ENCODE peak calls at places on chromosomes 3 and 15, in six cellular contexts. C is glutamatergic neuron, G is endothelial cell, D is kidney glomerular epithelial cell, A is psoas muscle, L is NCI-H1417. Q is an unnamed sample.
A peak's percentile ranks its signal among the peaks of the same experiment; 100 is the strongest.

GRCh38 chr3:13916375-13916774 is 36.5 kb upstream of the WNT7A start:
- DNase-seq in D (no peak), A (no peak), L (no peak), C (no peak), G (no peak), Q (no peak)

GRCh38 chr3:8887435-8888295 is 75.6 kb downstream of the RAD18 start:
- DNase-seq in C (no peak), L (no peak), G (no peak), A (no peak), D (no peak), Q (no peak)

GRCh38 chr3:160125188-160125587 is 100.0 kb upstream of the C3orf80 start:
- DNase-seq in D (no peak), C (no peak), A (no peak), L (no peak), G (no peak), Q (no peak)

GRCh38 chr15:39488498-39488897 is 92.4 kb upstream of the THBS1 start:
- DNase-seq in A (no peak), G (no peak), C (no peak), L (no peak), D (no peak), Q (no peak)

GRCh38 chr3:165884518-165884917 is 47.3 kb upstream of the BCHE start:
- DNase-seq in A (no peak), C (no peak), D (no peak), G (no peak), L (no peak), Q (no peak)

GRCh38 chr3:10945683-10946287 is 46.8 kb upstream of the SLC6A1 start:
- DNase-seq in A (peak; percentile 68), C (peak; percentile 89), D (no peak), L (no peak), G (peak; percentile 85), Q (peak; percentile 87)

GRCh38 chr15:89823836-89824606 is 9.4 kb upstream of the ANPEP start:
- DNase-seq in G (no peak), C (no peak), D (no peak), A (no peak), L (no peak), Q (no peak)

GRCh38 chr3:56494679-56495322 is 26.5 kb upstream of the ERC2 start:
- DNase-seq in L (peak; percentile 26), D (peak; percentile 87), C (no peak), A (peak; percentile 68), G (peak; percentile 79), Q (peak; percentile 61)

GRCh38 chr3:165837058-165837525 is at the start of gene BCHE:
- DNase-seq in A (peak; percentile 23), L (peak; percentile 73), G (peak; percentile 22), D (no peak), C (peak; percentile 16), Q (peak; percentile 82)

GRCh38 chr3:104885214-104885814 is 481.4 kb upstream of the ALCAM start:
- DNase-seq in C (no peak), L (no peak), D (no peak), G (no peak), A (no peak), Q (no peak)

GRCh38 chr3:46725663-46726314 is 8.1 kb upstream of the PRSS50 start:
- DNase-seq in L (no peak), D (no peak), G (no peak), C (no peak), A (no peak), Q (no peak)

GRCh38 chr3:184218814-184219213 is 10.6 kb upstream of the VWA5B2 start:
- DNase-seq in C (no peak), L (no peak), G (no peak), D (no peak), A (no peak), Q (no peak)

GRCh38 chr15:52008326-52008697 is 10.7 kb upstream of the MAPK6 start:
- DNase-seq in D (no peak), G (no peak), C (no peak), A (no peak), L (no peak), Q (no peak)

GRCh38 chr3:50913279-50913678 is 238.6 kb downstream of the DOCK3 start:
- DNase-seq in L (no peak), C (no peak), G (no peak), D (no peak), A (no peak), Q (no peak)

GRCh38 chr3:100978036-100978659 is 15.1 kb downstream of the ABI3BP start:
- DNase-seq in G (no peak), C (no peak), D (no peak), A (no peak), L (no peak), Q (no peak)

Q was measured in retina.